ENCODE peak calls at places on chromosomes 12 and 14, in six cellular contexts. One of them, this sample, is unnamed.

GRCh38 chr14:76918176-76918750 is 92.1 kb downstream of the LRRC74A start:
- DNase-seq in mesenchymal stem cell: peak; percentile 89
- DNase-seq in CD8-positive, alpha-beta memory T cell: no peak
- DNase-seq in dorsolateral prefrontal cortex: no peak
- DNase-seq in epithelial cell of proximal tubule: no peak
- DNase-seq in PC-9: peak; percentile 89
- DNase-seq in this sample: peak; percentile 70

GRCh38 chr12:96121271-96121711 is 72.9 kb upstream of the ELK3 start:
- DNase-seq in mesenchymal stem cell: peak; percentile 43
- DNase-seq in CD8-positive, alpha-beta memory T cell: no peak
- DNase-seq in dorsolateral prefrontal cortex: no peak
- DNase-seq in epithelial cell of proximal tubule: no peak
- DNase-seq in PC-9: no peak
- DNase-seq in this sample: no peak

GRCh38 chr12:57148469-57149308 is 1.3 kb upstream of the LRP1-AS start:
- DNase-seq in mesenchymal stem cell: peak; percentile 87
- DNase-seq in CD8-positive, alpha-beta memory T cell: no peak
- DNase-seq in dorsolateral prefrontal cortex: no peak
- DNase-seq in epithelial cell of proximal tubule: no peak
- DNase-seq in PC-9: no peak
- DNase-seq in this sample: no peak

GRCh38 chr12:79424109-79424721 is 266.5 kb downstream of the PAWR start:
- DNase-seq in mesenchymal stem cell: peak; percentile 96
- DNase-seq in CD8-positive, alpha-beta memory T cell: no peak
- DNase-seq in dorsolateral prefrontal cortex: no peak
- DNase-seq in epithelial cell of proximal tubule: peak; percentile 96
- DNase-seq in PC-9: peak; percentile 38
- DNase-seq in this sample: peak; percentile 89

GRCh38 chr14:54642950-54643695 is 76.2 kb downstream of the SAMD4A start:
- DNase-seq in mesenchymal stem cell: peak; percentile 68
- DNase-seq in CD8-positive, alpha-beta memory T cell: no peak
- DNase-seq in dorsolateral prefrontal cortex: no peak
- DNase-seq in epithelial cell of proximal tubule: no peak
- DNase-seq in PC-9: no peak
- DNase-seq in this sample: no peak

GRCh38 chr12:127726928-127727327 is 540.0 kb upstream of the TMEM132C start:
- DNase-seq in mesenchymal stem cell: no peak
- DNase-seq in CD8-positive, alpha-beta memory T cell: no peak
- DNase-seq in dorsolateral prefrontal cortex: no peak
- DNase-seq in epithelial cell of proximal tubule: no peak
- DNase-seq in PC-9: no peak
- DNase-seq in this sample: no peak

GRCh38 chr12:111342376-111342775 is 26.5 kb downstream of the PHETA1 start:
- DNase-seq in mesenchymal stem cell: no peak
- DNase-seq in CD8-positive, alpha-beta memory T cell: no peak
- DNase-seq in dorsolateral prefrontal cortex: no peak
- DNase-seq in epithelial cell of proximal tubule: no peak
- DNase-seq in PC-9: no peak
- DNase-seq in this sample: no peak

GRCh38 chr12:97132270-97132669 is 225.2 kb downstream of the NEDD1 start:
- DNase-seq in mesenchymal stem cell: no peak
- DNase-seq in CD8-positive, alpha-beta memory T cell: no peak
- DNase-seq in dorsolateral prefrontal cortex: no peak
- DNase-seq in epithelial cell of proximal tubule: no peak
- DNase-seq in PC-9: no peak
- DNase-seq in this sample: no peak

GRCh38 chr12:31906581-31907286 is 52.5 kb upstream of the RESF1 start:
- DNase-seq in mesenchymal stem cell: no peak
- DNase-seq in CD8-positive, alpha-beta memory T cell: no peak
- DNase-seq in dorsolateral prefrontal cortex: no peak
- DNase-seq in epithelial cell of proximal tubule: no peak
- DNase-seq in PC-9: no peak
- DNase-seq in this sample: no peak

GRCh38 chr14:104609666-104610065 is 5.1 kb upstream of the TMEM179 start:
- DNase-seq in mesenchymal stem cell: no peak
- DNase-seq in CD8-positive, alpha-beta memory T cell: no peak
- DNase-seq in dorsolateral prefrontal cortex: no peak
- DNase-seq in epithelial cell of proximal tubule: no peak
- DNase-seq in PC-9: no peak
- DNase-seq in this sample: no peak

GRCh38 chr14:26026384-26026783 is 571.4 kb downstream of the NOVA1 start:
- DNase-seq in mesenchymal stem cell: no peak
- DNase-seq in CD8-positive, alpha-beta memory T cell: no peak
- DNase-seq in dorsolateral prefrontal cortex: no peak
- DNase-seq in epithelial cell of proximal tubule: no peak
- DNase-seq in PC-9: no peak
- DNase-seq in this sample: no peak

GRCh38 chr12:45671254-45671653 is 58.3 kb upstream of the ARID2 start:
- DNase-seq in mesenchymal stem cell: peak; percentile 61
- DNase-seq in CD8-positive, alpha-beta memory T cell: no peak
- DNase-seq in dorsolateral prefrontal cortex: no peak
- DNase-seq in epithelial cell of proximal tubule: no peak
- DNase-seq in PC-9: no peak
- DNase-seq in this sample: peak; percentile 50

GRCh38 chr12:116233669-116234068 is 43.8 kb downstream of the MED13L start:
- DNase-seq in mesenchymal stem cell: peak; percentile 71
- DNase-seq in CD8-positive, alpha-beta memory T cell: no peak
- DNase-seq in dorsolateral prefrontal cortex: no peak
- DNase-seq in epithelial cell of proximal tubule: no peak
- DNase-seq in PC-9: no peak
- DNase-seq in this sample: peak; percentile 56

GRCh38 chr12:110785240-110785639 is 42.5 kb upstream of the PPP1CC start:
- DNase-seq in mesenchymal stem cell: no peak
- DNase-seq in CD8-positive, alpha-beta memory T cell: no peak
- DNase-seq in dorsolateral prefrontal cortex: no peak
- DNase-seq in epithelial cell of proximal tubule: no peak
- DNase-seq in PC-9: no peak
- DNase-seq in this sample: no peak

GRCh38 chr12:63400746-63401145 is 249.7 kb upstream of the AVPR1A start:
- DNase-seq in mesenchymal stem cell: no peak
- DNase-seq in CD8-positive, alpha-beta memory T cell: no peak
- DNase-seq in dorsolateral prefrontal cortex: no peak
- DNase-seq in epithelial cell of proximal tubule: peak; percentile 46
- DNase-seq in PC-9: no peak
- DNase-seq in this sample: peak; percentile 70

GRCh38 chr12:113333877-113334785 is 778 bp downstream of the SLC8B1 start:
- DNase-seq in mesenchymal stem cell: no peak
- DNase-seq in CD8-positive, alpha-beta memory T cell: no peak
- DNase-seq in dorsolateral prefrontal cortex: no peak
- DNase-seq in epithelial cell of proximal tubule: no peak
- DNase-seq in PC-9: peak; percentile 14
- DNase-seq in this sample: no peak

GRCh38 chr12:40144023-40144422 is 38.1 kb upstream of the SLC2A13 start:
- DNase-seq in mesenchymal stem cell: no peak
- DNase-seq in CD8-positive, alpha-beta memory T cell: no peak
- DNase-seq in dorsolateral prefrontal cortex: no peak
- DNase-seq in epithelial cell of proximal tubule: no peak
- DNase-seq in PC-9: no peak
- DNase-seq in this sample: no peak

GRCh38 chr12:4120316-4120920 is 153.1 kb upstream of the CCND2 start:
- DNase-seq in mesenchymal stem cell: no peak
- DNase-seq in CD8-positive, alpha-beta memory T cell: no peak
- DNase-seq in dorsolateral prefrontal cortex: no peak
- DNase-seq in epithelial cell of proximal tubule: no peak
- DNase-seq in PC-9: no peak
- DNase-seq in this sample: no peak

GRCh38 chr12:4117386-4118016 is 156.1 kb upstream of the CCND2 start:
- DNase-seq in mesenchymal stem cell: no peak
- DNase-seq in CD8-positive, alpha-beta memory T cell: no peak
- DNase-seq in dorsolateral prefrontal cortex: no peak
- DNase-seq in epithelial cell of proximal tubule: no peak
- DNase-seq in PC-9: no peak
- DNase-seq in this sample: no peak

GRCh38 chr12:4118017-4118510 is 155.5 kb upstream of the CCND2 start:
- DNase-seq in mesenchymal stem cell: peak; percentile 65
- DNase-seq in CD8-positive, alpha-beta memory T cell: no peak
- DNase-seq in dorsolateral prefrontal cortex: no peak
- DNase-seq in epithelial cell of proximal tubule: peak; percentile 20
- DNase-seq in PC-9: no peak
- DNase-seq in this sample: peak; percentile 9

GRCh38 chr12:4119157-4119761 is 154.3 kb upstream of the CCND2 start:
- DNase-seq in mesenchymal stem cell: no peak
- DNase-seq in CD8-positive, alpha-beta memory T cell: no peak
- DNase-seq in dorsolateral prefrontal cortex: no peak
- DNase-seq in epithelial cell of proximal tubule: no peak
- DNase-seq in PC-9: no peak
- DNase-seq in this sample: no peak

DNA sequence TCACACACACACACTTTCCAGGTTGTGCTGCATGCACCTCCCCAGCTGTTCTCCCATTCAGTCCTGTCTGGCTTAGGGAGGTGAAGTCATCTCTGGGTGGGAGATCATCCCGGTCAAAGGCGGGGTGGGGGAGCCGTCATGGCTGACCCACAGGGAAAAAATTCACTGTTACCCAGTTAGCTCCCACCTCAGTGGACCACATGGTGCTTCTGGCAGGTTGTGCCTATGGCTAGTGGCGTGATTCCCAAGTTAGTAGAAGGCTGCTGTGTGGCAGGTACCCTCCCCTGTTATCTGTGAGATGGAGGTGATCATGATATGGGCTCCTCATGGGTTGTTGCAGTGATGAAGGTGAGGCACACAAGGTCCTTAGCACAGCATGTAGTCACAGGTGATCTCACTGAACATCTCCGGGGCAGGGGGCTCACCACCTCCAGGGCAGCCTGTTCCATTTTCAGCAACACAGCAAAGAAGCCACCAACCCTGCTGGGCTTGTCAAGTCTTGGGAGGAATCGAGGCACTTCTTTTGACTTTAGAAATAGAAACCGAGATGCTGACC is 154.9 kb upstream of the CCND2 start:
- DNase-seq in mesenchymal stem cell: no peak
- DNase-seq in CD8-positive, alpha-beta memory T cell: no peak
- DNase-seq in dorsolateral prefrontal cortex: no peak
- DNase-seq in epithelial cell of proximal tubule: no peak
- DNase-seq in PC-9: no peak
- DNase-seq in this sample: no peak
- H3K4me3 ChIP-seq in mesenchymal stem cell: no peak overlapping the region
- H3K4me3 ChIP-seq in CD8-positive, alpha-beta memory T cell: peak overlapping the region; percentile 42
- H3K4me3 ChIP-seq in dorsolateral prefrontal cortex: no peak overlapping the region
- H3K4me3 ChIP-seq in epithelial cell of proximal tubule: no peak overlapping the region
- H3K4me3 ChIP-seq in PC-9: no peak overlapping the region
- H3K4me3 ChIP-seq in this sample: no peak overlapping the region

GRCh38 chr12:51869490-51869865 is 18.4 kb upstream of the ANKRD33 start:
- DNase-seq in mesenchymal stem cell: no peak
- DNase-seq in CD8-positive, alpha-beta memory T cell: no peak
- DNase-seq in dorsolateral prefrontal cortex: no peak
- DNase-seq in epithelial cell of proximal tubule: no peak
- DNase-seq in PC-9: no peak
- DNase-seq in this sample: no peak
- H3K4me3 ChIP-seq in mesenchymal stem cell: peak overlapping the region; percentile 76
- H3K4me3 ChIP-seq in CD8-positive, alpha-beta memory T cell: no peak overlapping the region
- H3K4me3 ChIP-seq in dorsolateral prefrontal cortex: peak overlapping the region; percentile 56
- H3K4me3 ChIP-seq in epithelial cell of proximal tubule: peak overlapping the region; percentile 47
- H3K4me3 ChIP-seq in PC-9: no peak overlapping the region
- H3K4me3 ChIP-seq in this sample: peak overlapping the region; percentile 54

GRCh38 chr12:13203028-13203922 is 6.7 kb downstream of the EMP1 start:
- DNase-seq in mesenchymal stem cell: peak; percentile 40
- DNase-seq in CD8-positive, alpha-beta memory T cell: no peak
- DNase-seq in dorsolateral prefrontal cortex: no peak
- DNase-seq in epithelial cell of proximal tubule: no peak
- DNase-seq in PC-9: peak; percentile 83
- DNase-seq in this sample: no peak
- H3K4me3 ChIP-seq in mesenchymal stem cell: peak overlapping the region; percentile 92
- H3K4me3 ChIP-seq in CD8-positive, alpha-beta memory T cell: no peak overlapping the region
- H3K4me3 ChIP-seq in dorsolateral prefrontal cortex: no peak overlapping the region
- H3K4me3 ChIP-seq in epithelial cell of proximal tubule: no peak overlapping the region
- H3K4me3 ChIP-seq in PC-9: peak overlapping the region; percentile 32
- H3K4me3 ChIP-seq in this sample: no peak overlapping the region

GRCh38 chr12:21913823-21914222 is 27.4 kb downstream of the ABCC9 start:
- DNase-seq in mesenchymal stem cell: no peak
- DNase-seq in CD8-positive, alpha-beta memory T cell: no peak
- DNase-seq in dorsolateral prefrontal cortex: no peak
- DNase-seq in epithelial cell of proximal tubule: no peak
- DNase-seq in PC-9: no peak
- DNase-seq in this sample: no peak

GRCh38 chr12:21910642-21911041 is 30.6 kb downstream of the ABCC9 start:
- DNase-seq in mesenchymal stem cell: no peak
- DNase-seq in CD8-positive, alpha-beta memory T cell: no peak
- DNase-seq in dorsolateral prefrontal cortex: no peak
- DNase-seq in epithelial cell of proximal tubule: no peak
- DNase-seq in PC-9: no peak
- DNase-seq in this sample: peak; percentile 15

GRCh38 chr12:21911832-21912231 is 29.4 kb downstream of the ABCC9 start:
- DNase-seq in mesenchymal stem cell: no peak
- DNase-seq in CD8-positive, alpha-beta memory T cell: no peak
- DNase-seq in dorsolateral prefrontal cortex: no peak
- DNase-seq in epithelial cell of proximal tubule: no peak
- DNase-seq in PC-9: no peak
- DNase-seq in this sample: no peak

GRCh38 chr12:21906919-21907642 is 34.1 kb downstream of the ABCC9 start:
- DNase-seq in mesenchymal stem cell: no peak
- DNase-seq in CD8-positive, alpha-beta memory T cell: no peak
- DNase-seq in dorsolateral prefrontal cortex: no peak
- DNase-seq in epithelial cell of proximal tubule: peak; percentile 27
- DNase-seq in PC-9: no peak
- DNase-seq in this sample: no peak

GRCh38 chr12:21912318-21912717 is 28.9 kb downstream of the ABCC9 start:
- DNase-seq in mesenchymal stem cell: no peak
- DNase-seq in CD8-positive, alpha-beta memory T cell: no peak
- DNase-seq in dorsolateral prefrontal cortex: no peak
- DNase-seq in epithelial cell of proximal tubule: no peak
- DNase-seq in PC-9: no peak
- DNase-seq in this sample: peak; percentile 6
- H3K4me3 ChIP-seq in mesenchymal stem cell: no peak overlapping the region
- H3K4me3 ChIP-seq in CD8-positive, alpha-beta memory T cell: no peak overlapping the region
- H3K4me3 ChIP-seq in dorsolateral prefrontal cortex: no peak overlapping the region
- H3K4me3 ChIP-seq in epithelial cell of proximal tubule: no peak overlapping the region
- H3K4me3 ChIP-seq in PC-9: no peak overlapping the region
- H3K4me3 ChIP-seq in this sample: no peak overlapping the region

DNA sequence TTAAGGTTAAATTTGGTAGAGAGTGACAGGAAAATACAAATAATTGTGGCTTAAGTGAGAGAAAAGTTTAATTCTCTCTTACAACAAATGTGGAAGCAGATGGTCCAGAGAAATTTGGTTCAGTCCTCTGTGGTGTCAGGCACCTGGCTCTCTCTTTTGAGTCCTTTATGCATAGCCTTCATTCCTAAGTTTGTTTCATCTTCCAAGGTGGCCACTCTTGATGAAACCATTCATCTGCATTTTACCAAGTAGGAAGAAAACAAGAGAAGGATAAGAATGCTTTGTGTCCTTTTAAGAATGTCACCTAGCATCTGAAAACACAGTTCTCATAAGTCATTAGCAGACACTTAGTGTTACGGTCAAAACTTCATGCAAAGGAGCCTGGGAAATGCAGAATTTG is 442.5 kb downstream of the CCER1 start:
- DNase-seq in mesenchymal stem cell: no peak
- DNase-seq in CD8-positive, alpha-beta memory T cell: no peak
- DNase-seq in dorsolateral prefrontal cortex: no peak
- DNase-seq in epithelial cell of proximal tubule: no peak
- DNase-seq in PC-9: no peak
- DNase-seq in this sample: no peak
- H3K4me3 ChIP-seq in mesenchymal stem cell: no peak overlapping the region
- H3K4me3 ChIP-seq in CD8-positive, alpha-beta memory T cell: no peak overlapping the region
- H3K4me3 ChIP-seq in dorsolateral prefrontal cortex: no peak overlapping the region
- H3K4me3 ChIP-seq in epithelial cell of proximal tubule: no peak overlapping the region
- H3K4me3 ChIP-seq in PC-9: no peak overlapping the region
- H3K4me3 ChIP-seq in this sample: no peak overlapping the region